ENCODE peak calls at places on chromosomes 11 and 22, in five cellular contexts. I, C, N, T and B are unnamed samples.

GRCh38 chr11:127531167-127531566 is 530.6 kb upstream of the KIRREL3 start:
- DNase-seq in I (no peak), C (no peak), N (no peak), T (no peak), B (no peak)

GRCh38 chr22:44387486-44387885 is 74.7 kb upstream of the SHISAL1 start:
- DNase-seq in I (peak), C (no peak), N (no peak), T (no peak), B (no peak)

GRCh38 chr11:111336582-111337256 is 38.4 kb downstream of the POU2AF3 start:
- DNase-seq in I (no peak), C (peak), N (peak), T (no peak), B (no peak)

GRCh38 chr11:441418-442274 is at the start of gene ANO9:
- DNase-seq in I (peak), C (no peak), N (no peak), T (peak), B (peak)

GRCh38 chr11:102225689-102226562 is 91.4 kb upstream of the BIRC3 start:
- DNase-seq in I (no peak), C (peak), N (peak), T (no peak), B (no peak)

GRCh38 chr11:69803604-69804218 is 15.5 kb downstream of the FGF3 start:
- DNase-seq in I (no peak), C (no peak), N (no peak), T (no peak), B (no peak)

GRCh38 chr11:111978028-111978771 is 41.1 kb downstream of the DIXDC1 start:
- DNase-seq in I (no peak), C (peak), N (peak), T (no peak), B (no peak)

GRCh38 chr22:36756031-36756430 is 19.9 kb downstream of the IFT27 start:
- DNase-seq in I (no peak), C (no peak), N (no peak), T (no peak), B (no peak)

GRCh38 chr11:96149743-96150555 is 193.0 kb downstream of the MAML2 start:
- DNase-seq in I (no peak), C (peak), N (peak), T (no peak), B (no peak)

DNA sequence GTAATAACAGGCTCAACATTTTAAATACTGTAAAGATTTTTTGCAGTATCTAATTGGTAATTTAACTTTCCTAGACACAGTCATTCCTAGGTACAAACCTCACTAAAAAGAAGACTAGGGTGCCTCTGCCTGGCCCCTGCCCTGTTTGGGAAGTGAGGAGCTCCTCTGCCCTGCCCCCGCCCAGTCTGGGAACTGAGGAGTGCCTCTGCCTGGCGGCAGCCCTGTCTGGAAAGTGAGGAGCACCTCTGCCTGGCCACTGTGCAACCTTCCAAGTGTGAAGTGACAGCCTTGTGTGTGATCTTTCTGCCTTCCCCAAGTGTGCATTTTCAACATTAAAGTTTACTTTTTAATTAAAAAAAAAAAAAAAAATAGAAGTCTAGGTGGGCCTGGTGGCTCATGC is 4.2 kb downstream of the CHORDC1 start:
- DNase-seq in I (peak), C (no peak), N (no peak), T (no peak), B (no peak)
- TF ChIP-seq CTCF in I (no peak), C (no peak), N (no peak), T (no peak), B (no peak)

DNA sequence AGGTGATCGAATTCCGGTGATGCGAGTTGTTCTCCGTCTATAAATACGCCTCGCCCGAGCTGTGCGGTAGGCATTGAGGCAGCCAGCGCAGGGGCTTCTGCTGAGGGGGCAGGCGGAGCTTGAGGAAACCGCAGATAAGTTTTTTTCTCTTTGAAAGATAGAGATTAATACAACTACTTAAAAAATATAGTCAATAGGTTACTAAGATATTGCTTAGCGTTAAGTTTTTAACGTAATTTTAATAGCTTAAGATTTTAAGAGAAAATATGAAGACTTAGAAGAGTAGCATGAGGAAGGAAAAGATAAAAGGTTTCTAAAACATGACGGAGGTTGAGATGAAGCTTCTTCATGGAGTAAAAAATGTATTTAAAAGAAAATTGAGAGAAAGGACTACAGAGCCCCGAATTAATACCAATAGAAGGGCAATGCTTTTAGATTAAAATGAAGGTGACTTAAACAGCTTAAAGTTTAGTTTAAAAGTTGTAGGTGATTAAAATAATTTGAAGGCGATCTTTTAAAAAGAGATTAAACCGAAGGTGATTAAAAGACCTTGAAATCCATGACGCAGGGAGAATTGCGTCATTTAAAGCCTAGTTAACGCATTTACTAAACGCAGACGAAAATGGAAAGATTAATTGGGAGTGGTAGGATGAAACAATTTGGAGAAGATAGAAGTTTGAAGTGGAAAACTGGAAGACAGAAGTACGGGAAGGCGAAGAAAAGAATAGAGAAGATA is at the start of gene MALAT1:
- DNase-seq in I (peak), C (peak), N (peak), T (peak), B (peak)
- TF ChIP-seq CTCF in I (no peak), C (no peak), N (no peak), T (no peak), B (no peak)

DNA sequence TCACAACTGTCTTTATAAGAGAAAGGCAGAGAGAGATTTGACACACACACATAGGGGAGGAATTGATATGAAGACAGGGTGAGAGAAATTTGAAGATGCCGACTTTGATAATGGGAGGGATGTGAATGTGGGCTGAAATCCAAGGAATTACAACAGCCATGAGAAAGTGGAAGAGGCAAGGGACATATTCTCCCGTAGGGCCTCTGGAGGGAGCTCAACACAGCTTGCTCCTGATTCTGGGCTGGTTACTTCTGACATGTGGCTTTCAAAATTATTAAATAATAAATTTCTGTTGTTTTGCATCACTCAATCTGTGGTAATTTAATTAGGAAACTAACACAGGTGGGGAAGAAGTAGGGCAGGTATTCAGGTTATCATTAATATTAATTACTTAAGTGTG is 282.9 kb downstream of the LUZP2 start:
- DNase-seq in I (no peak), C (peak), N (no peak), T (no peak), B (no peak)
- TF ChIP-seq CTCF in I (no peak), C (peak), N (no peak), T (no peak), B (no peak)

DNA sequence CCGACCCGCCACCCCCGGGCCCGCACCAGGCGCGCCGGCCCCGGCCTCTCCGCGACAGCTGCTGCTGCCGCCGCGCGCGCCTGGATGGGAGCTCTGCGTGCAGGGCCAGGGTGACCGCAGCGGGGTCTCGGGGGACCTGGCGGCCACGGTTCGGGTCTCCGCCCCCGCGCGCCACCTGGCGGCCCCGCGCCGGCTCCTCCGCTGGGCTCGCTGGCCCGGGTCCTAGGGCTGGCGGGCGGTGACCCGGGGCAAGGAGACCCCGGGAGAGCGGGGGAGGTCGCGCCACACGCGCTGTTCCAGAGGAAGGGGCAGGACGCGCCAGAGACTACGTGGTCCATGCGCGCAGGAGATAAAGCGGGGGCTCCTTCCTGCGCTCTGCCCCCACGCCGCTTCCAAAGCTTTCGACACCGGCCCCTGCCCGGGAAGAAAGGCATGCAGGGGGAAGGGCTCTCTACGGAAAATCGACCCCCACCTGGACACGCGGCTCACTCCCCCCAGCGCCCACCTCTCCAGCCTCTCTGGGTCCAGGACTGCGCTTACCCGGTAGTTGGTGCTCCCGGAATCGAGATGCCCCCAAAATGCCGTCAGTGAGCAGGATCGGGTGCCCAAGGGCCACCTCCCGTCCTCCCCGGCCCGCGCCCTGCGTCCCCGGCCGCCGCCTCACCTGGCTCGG is 480 bp downstream of the SHANK2 start:
- DNase-seq in I (no peak), C (no peak), N (no peak), T (no peak), B (peak)
- TF ChIP-seq CTCF in I (peak), C (peak), N (no peak), T (no peak), B (no peak)

GRCh38 chr11:6526411-6527135 is 29.5 kb downstream of the DNHD1 start:
- DNase-seq in I (no peak), C (no peak), N (peak), T (no peak), B (no peak)
- TF ChIP-seq CTCF in I (no peak), C (no peak), N (no peak), T (no peak), B (no peak)

GRCh38 chr11:8338138-8338537 is 74.5 kb upstream of the LMO1 start:
- DNase-seq in I (peak), C (no peak), N (peak), T (no peak), B (no peak)
- TF ChIP-seq CTCF in I (peak), C (peak), N (peak), T (no peak), B (no peak)